ENCODE peak calls at places on chromosomes 5 and 9, in four cellular contexts. N is lower lobe of right lung, Y is LHCN-M2, F is iPS DF 19.7. U is an unnamed sample.

GRCh38 chr9:136880651-136881050 is 5.7 kb upstream of the TRAF2 start:
- DNase-seq in N (no peak), Y (no peak), F (no peak), U (no peak)

GRCh38 chr9:26706223-26706622 is 186.4 kb downstream of the CAAP1 start:
- DNase-seq in N (no peak), Y (no peak), F (no peak), U (no peak)

GRCh38 chr9:125993423-125993935 is 246.3 kb downstream of the PBX3 start:
- DNase-seq in N (peak), Y (no peak), F (no peak), U (no peak)

GRCh38 chr5:133229931-133230664 is 178.3 kb downstream of the HSPA4 start:
- DNase-seq in N (no peak), Y (no peak), F (no peak), U (no peak)

GRCh38 chr9:132833451-132834130 is 44.5 kb downstream of the AK8 start:
- DNase-seq in N (no peak), Y (no peak), F (no peak), U (no peak)

GRCh38 chr5:78353520-78353919 is 6.9 kb upstream of the SCAMP1 start:
- DNase-seq in N (no peak), Y (no peak), F (no peak), U (no peak)

GRCh38 chr5:83802686-83803085 is 82.0 kb upstream of the HAPLN1 start:
- DNase-seq in N (no peak), Y (peak), F (no peak), U (no peak)

GRCh38 chr9:88387035-88387732 is 1.1 kb upstream of the SPIN1 start:
- DNase-seq in N (peak), Y (no peak), F (no peak), U (no peak)

GRCh38 chr5:34452170-34452828 is 203.8 kb upstream of the RAI14 start:
- DNase-seq in N (no peak), Y (peak), F (peak), U (no peak)